ENCODE peak calls at places on chromosomes 5 and 9, in six cellular contexts. L, Q, T, I, W and N are unnamed samples.

GRCh38 chr5:123007292-123007691 is 29.2 kb downstream of the PPIC start:
- DNase-seq in T (no peak), W (no peak), I (no peak), L (no peak), Q (no peak), N (no peak)

GRCh38 chr5:43769576-43770352 is 166.8 kb downstream of the NNT start:
- DNase-seq in T (no peak), Q (peak), W (no peak), L (no peak), I (no peak), N (no peak)

GRCh38 chr5:6637022-6637421 is 3.8 kb downstream of the SRD5A1 start:
- DNase-seq in T (no peak), L (no peak), I (no peak), Q (no peak), W (no peak), N (no peak)

GRCh38 chr9:3954950-3955670 is 344.8 kb downstream of the GLIS3 start:
- DNase-seq in Q (no peak), T (no peak), I (peak), W (no peak), L (no peak), N (no peak)

GRCh38 chr5:80711216-80711615 is 56.4 kb upstream of the DHFR start:
- DNase-seq in W (no peak), T (no peak), Q (no peak), L (no peak), I (no peak), N (no peak)

GRCh38 chr5:145124806-145125205 is 710.3 kb downstream of the PRELID2 start:
- DNase-seq in W (no peak), I (no peak), Q (no peak), T (no peak), L (no peak), N (no peak)

GRCh38 chr9:134863941-134864820 is 16.4 kb upstream of the FCN2 start:
- DNase-seq in T (no peak), L (no peak), Q (peak), W (no peak), I (no peak), N (peak)

GRCh38 chr9:70448904-70449303 is 34.4 kb upstream of the KLF9 start:
- DNase-seq in W (no peak), I (no peak), T (no peak), Q (no peak), L (no peak), N (no peak)

GRCh38 chr9:77661696-77662095 is 13.6 kb upstream of the GNA14 start:
- DNase-seq in T (no peak), Q (no peak), L (no peak), I (no peak), W (no peak), N (no peak)

GRCh38 chr5:96432245-96433065 is 593 bp downstream of the PCSK1 start:
- DNase-seq in L (peak), I (no peak), T (no peak), Q (no peak), W (no peak), N (no peak)

DNA sequence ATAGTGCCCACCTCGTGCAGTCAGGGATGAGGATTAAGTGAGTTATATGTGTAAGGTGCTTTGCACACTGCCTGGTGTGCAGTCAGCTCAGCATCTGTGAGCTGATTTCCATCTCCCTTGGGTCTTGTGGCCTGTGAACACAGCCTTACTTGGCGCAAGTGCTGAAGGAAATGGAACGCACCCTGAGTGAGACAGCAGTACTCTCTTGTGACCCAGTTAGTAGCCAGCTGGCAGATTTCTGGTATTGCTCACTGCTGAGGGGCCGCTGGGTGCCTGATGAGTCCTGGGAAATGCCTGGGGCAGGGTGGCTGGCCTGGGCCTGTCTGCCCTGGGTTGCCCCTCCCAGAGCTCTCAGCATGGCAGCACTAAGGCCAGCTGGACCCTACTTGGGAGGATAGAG is 90.9 kb upstream of the BOD1 start:
- DNase-seq in W (no peak), T (no peak), L (peak), I (no peak), Q (no peak), N (no peak)
- TF ChIP-seq POLR2AphosphoS5 in W (no peak), T (no peak), L (no peak), I (no peak), Q (no peak), N (no peak)

GRCh38 chr9:129149442-129149841 is 28.6 kb downstream of the IER5L start:
- DNase-seq in Q (no peak), L (no peak), T (no peak), W (no peak), I (no peak), N (no peak)

GRCh38 chr9:129148463-129149204 is 29.4 kb downstream of the IER5L start:
- DNase-seq in Q (no peak), T (no peak), W (no peak), L (no peak), I (no peak), N (no peak)

GRCh38 chr9:129150672-129151211 is 27.3 kb downstream of the IER5L start:
- DNase-seq in Q (no peak), I (no peak), W (no peak), L (no peak), T (no peak), N (no peak)

GRCh38 chr9:129151469-129151868 is 26.6 kb downstream of the IER5L start:
- DNase-seq in W (no peak), L (no peak), T (no peak), I (no peak), Q (peak), N (no peak)

GRCh38 chr9:129150122-129150521 is 27.9 kb downstream of the IER5L start:
- DNase-seq in L (no peak), T (no peak), I (no peak), Q (peak), W (no peak), N (no peak)
- TF ChIP-seq EP300 in L (no peak), T (no peak), I (no peak), Q (no peak), W (no peak), N (no peak)

GRCh38 chr5:34695275-34696032 is 39.3 kb downstream of the RAI14 start:
- DNase-seq in W (no peak), I (no peak), T (no peak), Q (no peak), L (no peak), N (no peak)
- H3K27ac ChIP-seq in W (no peak), I (peak), T (no peak), Q (peak), L (peak), N (no peak)

GRCh38 chr5:135317286-135317685 is 81.7 kb downstream of the MACROH2A1 start:
- DNase-seq in Q (no peak), T (no peak), I (no peak), W (no peak), L (no peak), N (no peak)
- TF ChIP-seq POLR2AphosphoS5 in Q (no peak), T (no peak), I (no peak), W (no peak), L (no peak), N (no peak)

GRCh38 chr9:6771722-6772121 is 13.9 kb downstream of the KDM4C start:
- DNase-seq in L (no peak), T (no peak), Q (peak), I (no peak), W (no peak), N (no peak)
- TF ChIP-seq EP300 in L (no peak), T (no peak), Q (no peak), I (no peak), W (no peak), N (no peak)